ENCODE peak calls at places on chromosomes 3 and 15, in four cellular contexts. D is Calu3, R is psoas muscle, H is AG04450. L is an unnamed sample.

GRCh38 chr3:64340636-64341240 is 115.5 kb upstream of the PRICKLE2 start:
- DNase-seq in D (no peak), R (no peak), H (peak; percentile 74), L (no peak)

GRCh38 chr3:9169326-9169725 is 80.1 kb downstream of the SRGAP3 start:
- DNase-seq in D (no peak), R (no peak), H (no peak), L (no peak)

GRCh38 chr3:23288286-23288685 is 85.2 kb downstream of the UBE2E2 start:
- DNase-seq in D (no peak), R (no peak), H (no peak), L (no peak)

GRCh38 chr15:42009474-42009873 is 11.4 kb downstream of the PLA2G4E start:
- DNase-seq in D (no peak), R (no peak), H (no peak), L (no peak)

GRCh38 chr3:47083786-47084185 is 80.1 kb downstream of the SETD2 start:
- DNase-seq in D (no peak), R (no peak), H (no peak), L (no peak)

GRCh38 chr3:58009749-58010535 is 1.7 kb downstream of the FLNB start:
- DNase-seq in D (peak; percentile 69), R (no peak), H (no peak), L (peak; percentile 90)

GRCh38 chr15:45704329-45705249 is 69.8 kb downstream of the SQOR start:
- DNase-seq in D (no peak), R (peak; percentile 31), H (no peak), L (no peak)

GRCh38 chr3:169387751-169388696 is 275.5 kb downstream of the MECOM start:
- DNase-seq in D (peak; percentile 67), R (peak; percentile 58), H (no peak), L (peak; percentile 87)

GRCh38 chr3:168696119-168696518 is 600.4 kb upstream of the GOLIM4 start:
- DNase-seq in D (no peak), R (no peak), H (no peak), L (no peak)

GRCh38 chr15:74174966-74175270 is 1.4 kb downstream of the ISLR start:
- DNase-seq in D (no peak), R (no peak), H (no peak), L (peak; percentile 80)

GRCh38 chr3:122497425-122497824 is 17.3 kb downstream of the KPNA1 start:
- DNase-seq in D (no peak), R (no peak), H (peak; percentile 62), L (no peak)

GRCh38 chr15:65326844-65327243 is 22.4 kb downstream of the RNU5B-1 start:
- DNase-seq in D (no peak), R (no peak), H (no peak), L (no peak)

GRCh38 chr15:24764375-24765171 is 89.0 kb downstream of the NPAP1 start:
- DNase-seq in D (no peak), R (no peak), H (no peak), L (no peak)

GRCh38 chr15:24763891-24764290 is 88.3 kb downstream of the NPAP1 start:
- DNase-seq in D (no peak), R (no peak), H (no peak), L (no peak)

GRCh38 chr15:24766511-24767133 is 91.0 kb downstream of the NPAP1 start:
- DNase-seq in D (no peak), R (no peak), H (no peak), L (no peak)

GRCh38 chr15:24760066-24760465 is 84.5 kb downstream of the NPAP1 start:
- DNase-seq in D (no peak), R (no peak), H (no peak), L (no peak)

GRCh38 chr15:24761704-24762302 is 86.2 kb downstream of the NPAP1 start:
- DNase-seq in D (no peak), R (no peak), H (no peak), L (no peak)
- TF ChIP-seq CTCF in D (no peak), R (no peak), H (peak; percentile 53), L (no peak)

GRCh38 chr3:28844688-28845324 is 436.1 kb upstream of the RBMS3 start:
- DNase-seq in D (no peak), R (no peak), H (no peak), L (no peak)
- TF ChIP-seq CTCF in D (no peak), R (no peak), H (no peak), L (no peak)

GRCh38 chr3:10286596-10287295 is 6.0 kb downstream of the GHRL start:
- DNase-seq in D (peak; percentile 66), R (no peak), H (peak; percentile 24), L (no peak)
- TF ChIP-seq CTCF in D (peak; percentile 20), R (no peak), H (peak; percentile 57), L (no peak)

GRCh38 chr15:70200003-70200410 is 102.3 kb upstream of the TLE3 start:
- DNase-seq in D (no peak), R (no peak), H (no peak), L (no peak)
- TF ChIP-seq CTCF in D (no peak), R (no peak), H (no peak), L (no peak)

L was measured in lower leg skin.